ENCODE peak calls at places on chromosomes 7 and 10, in five cellular contexts. M, A, T, P and Q are unnamed samples.

GRCh38 chr10:126431816-126432215 is 43.5 kb upstream of the ADAM12 start:
- DNase-seq in P (no peak), M (no peak), T (no peak), A (no peak), Q (no peak)

GRCh38 chr10:74991435-74991834 is 120.0 kb upstream of the SAMD8 start:
- DNase-seq in A (no peak), P (no peak), M (peak), T (no peak), Q (no peak)

GRCh38 chr10:43689618-43689954 is 40.9 kb upstream of the ZNF32 start:
- DNase-seq in M (no peak), A (peak), P (peak), T (no peak), Q (peak)

GRCh38 chr10:103724771-103725170 is 130.6 kb downstream of the SH3PXD2A start:
- DNase-seq in A (no peak), M (no peak), P (no peak), T (no peak), Q (no peak)

GRCh38 chr7:111900283-111900682 is 305.9 kb downstream of the DOCK4 start:
- DNase-seq in M (no peak), T (no peak), A (no peak), P (no peak), Q (no peak)

GRCh38 chr7:39622609-39623311 is 612 bp upstream of the RALA start:
- DNase-seq in A (no peak), P (no peak), M (no peak), T (no peak), Q (no peak)

GRCh38 chr7:116571037-116571436 is 46.2 kb downstream of the CAV1 start:
- DNase-seq in A (no peak), T (no peak), P (no peak), M (peak), Q (no peak)

GRCh38 chr10:69048103-69048502 is 39.8 kb upstream of the SRGN start:
- DNase-seq in M (peak), A (peak), P (peak), T (no peak), Q (no peak)

GRCh38 chr10:33055636-33056035 is 97.6 kb upstream of the ITGB1 start:
- DNase-seq in A (no peak), M (peak), T (no peak), P (no peak), Q (no peak)

GRCh38 chr7:26319631-26320030 is 28.0 kb downstream of the SNX10 start:
- DNase-seq in P (no peak), A (no peak), T (no peak), M (no peak), Q (no peak)

GRCh38 chr10:58573970-58574538 is 61.4 kb downstream of the BICC1 start:
- DNase-seq in T (no peak), P (no peak), M (peak), A (no peak), Q (no peak)

GRCh38 chr10:24678757-24679156 is 44.9 kb downstream of the ARHGAP21 start:
- DNase-seq in P (no peak), A (no peak), M (no peak), T (no peak), Q (no peak)

GRCh38 chr7:50803359-50804337 is 21.0 kb upstream of the GRB10 start:
- DNase-seq in P (no peak), T (no peak), A (no peak), M (peak), Q (no peak)

GRCh38 chr7:152669758-152670157 is 6.2 kb downstream of the XRCC2 start:
- DNase-seq in M (no peak), P (no peak), T (no peak), A (no peak), Q (no peak)

GRCh38 chr10:130190065-130190736 is 54.0 kb downstream of the GLRX3 start:
- DNase-seq in A (peak), T (peak), P (peak), M (peak), Q (peak)

GRCh38 chr10:37488792-37489657 is 363.6 kb downstream of the ANKRD30A start:
- DNase-seq in T (no peak), P (no peak), M (no peak), A (no peak), Q (no peak)

GRCh38 chr7:103446046-103446520 is at the start of gene SLC26A5:
- DNase-seq in A (no peak), P (peak), M (no peak), T (peak), Q (peak)

GRCh38 chr7:3194501-3195141 is 106.4 kb upstream of the SDK1 start:
- DNase-seq in P (no peak), M (peak), T (no peak), A (no peak), Q (peak)

GRCh38 chr7:100465702-100466311 is 1.7 kb upstream of the SPACDR start:
- DNase-seq in M (peak), A (peak), T (peak), P (no peak), Q (peak)

GRCh38 chr7:44626620-44627019 is 20.2 kb downstream of the OGDH start:
- DNase-seq in A (no peak), P (no peak), M (no peak), T (no peak), Q (no peak)

GRCh38 chr10:4127518-4128315 is 342.7 kb upstream of the KLF6 start:
- DNase-seq in M (no peak), A (no peak), T (no peak), P (peak), Q (no peak)

GRCh38 chr10:132398566-132398991 is 1.6 kb downstream of the PWWP2B start:
- DNase-seq in P (no peak), M (no peak), A (no peak), T (no peak), Q (peak)

GRCh38 chr10:230758-231157 is 95.5 kb downstream of the ZMYND11 start:
- DNase-seq in P (no peak), T (no peak), A (no peak), M (peak), Q (no peak)

GRCh38 chr7:351681-352480 is 61.9 kb downstream of the FOXL3 start:
- DNase-seq in A (no peak), T (no peak), M (no peak), P (peak), Q (peak)

GRCh38 chr7:116969371-116969902 is 16.1 kb downstream of the ST7 start:
- DNase-seq in M (no peak), A (no peak), T (no peak), P (no peak), Q (no peak)

GRCh38 chr7:81284576-81284975 is 365.7 kb upstream of the SEMA3C start:
- DNase-seq in T (no peak), P (no peak), M (peak), A (no peak), Q (no peak)

GRCh38 chr10:89954787-89955566 is 253.6 kb downstream of the KIF20B start:
- DNase-seq in T (no peak), A (no peak), M (no peak), P (no peak), Q (no peak)

GRCh38 chr10:66714741-66715140 is 211.1 kb upstream of the LRRTM3 start:
- DNase-seq in A (no peak), T (no peak), P (no peak), M (no peak), Q (no peak)

GRCh38 chr10:8035641-8036520 is 18.6 kb upstream of the GATA3 start:
- DNase-seq in P (peak), T (no peak), M (no peak), A (no peak), Q (no peak)

GRCh38 chr7:107505997-107506682 is 36.3 kb downstream of the GPR22 start:
- DNase-seq in M (no peak), P (peak), A (no peak), T (peak), Q (peak)

GRCh38 chr7:4208586-4208985 is 473.5 kb upstream of the FOXK1 start:
- DNase-seq in T (no peak), A (no peak), M (no peak), P (no peak), Q (no peak)

GRCh38 chr10:129741978-129742741 is 221.9 kb downstream of the EBF3 start:
- DNase-seq in M (no peak), P (no peak), A (no peak), T (no peak), Q (peak)

GRCh38 chr10:4057021-4057420 is 272.0 kb upstream of the KLF6 start:
- DNase-seq in A (no peak), P (no peak), T (no peak), M (no peak), Q (no peak)

GRCh38 chr7:3922175-3922635 is 621.2 kb downstream of the SDK1 start:
- DNase-seq in P (no peak), M (peak), T (no peak), A (peak), Q (peak)

GRCh38 chr10:104336829-104337526 is 1.3 kb downstream of the ITPRIP start:
- DNase-seq in A (no peak), T (no peak), P (no peak), M (peak), Q (no peak)

GRCh38 chr10:103044942-103045489 is 126.9 kb downstream of the CNNM2 start:
- DNase-seq in M (peak), P (no peak), A (no peak), T (no peak), Q (no peak)

GRCh38 chr10:95314519-95314918 is 23.7 kb upstream of the PDLIM1 start:
- DNase-seq in P (no peak), A (no peak), T (no peak), M (no peak), Q (no peak)

GRCh38 chr7:133746305-133746704 is 380.8 kb upstream of the LRGUK start:
- DNase-seq in M (no peak), A (no peak), P (no peak), T (no peak), Q (no peak)